ENCODE peak calls at places on chromosomes 2 and 18, in four cellular contexts. D, B, H and T are unnamed samples.

GRCh38 chr18:78244779-78245178 is 734.8 kb upstream of the SALL3 start:
- DNase-seq in D (no peak), B (no peak), H (no peak), T (no peak)

GRCh38 chr2:19574788-19575260 is 216.4 kb upstream of the OSR1 start:
- DNase-seq in D (no peak), B (peak; percentile 39), H (peak; percentile 84), T (no peak)

GRCh38 chr2:214649440-214650205 is 159.9 kb downstream of the BARD1 start:
- DNase-seq in D (no peak), B (no peak), H (no peak), T (no peak)

GRCh38 chr2:226828164-226828563 is 7.7 kb upstream of the RHBDD1 start:
- DNase-seq in D (no peak), B (no peak), H (no peak), T (no peak)

GRCh38 chr18:22490429-22490846 is 72.7 kb upstream of the CTAGE1 start:
- DNase-seq in D (no peak), B (no peak), H (no peak), T (no peak)

GRCh38 chr18:35609236-35609635 is 27.7 kb downstream of the GALNT1 start:
- DNase-seq in D (no peak), B (no peak), H (no peak), T (no peak)

GRCh38 chr2:236866542-236867340 is 218.9 kb upstream of the COPS8 start:
- DNase-seq in D (no peak), B (no peak), H (peak; percentile 52), T (peak; percentile 81)

GRCh38 chr2:102789349-102790085 is 27.7 kb downstream of the TMEM182 start:
- DNase-seq in D (no peak), B (no peak), H (no peak), T (no peak)

GRCh38 chr2:204171432-204171960 is 234.9 kb downstream of the ICOS start:
- DNase-seq in D (no peak), B (no peak), H (no peak), T (no peak)

GRCh38 chr2:157761520-157761919 is 114.6 kb downstream of the ACVR1 start:
- DNase-seq in D (no peak), B (no peak), H (no peak), T (no peak)

GRCh38 chr2:64820901-64821300 is 167.2 kb upstream of the SERTAD2 start:
- DNase-seq in D (no peak), B (no peak), H (no peak), T (no peak)

GRCh38 chr2:28736034-28736433 is 15.6 kb upstream of the PPP1CB start:
- DNase-seq in D (no peak), B (peak; percentile 69), H (peak; percentile 94), T (no peak)

GRCh38 chr2:181128199-181128598 is 147.8 kb downstream of the UBE2E3 start:
- DNase-seq in D (no peak), B (no peak), H (no peak), T (no peak)

GRCh38 chr2:176534798-176535479 is 265.7 kb downstream of the MTX2 start:
- DNase-seq in D (no peak), B (no peak), H (no peak), T (no peak)

GRCh38 chr2:234632527-234633391 is 135.9 kb upstream of the ARL4C start:
- DNase-seq in D (peak; percentile 38), B (no peak), H (no peak), T (peak; percentile 55)

GRCh38 chr2:58560531-58560930 is 319.4 kb upstream of the FANCL start:
- DNase-seq in D (no peak), B (no peak), H (no peak), T (no peak)

GRCh38 chr2:216115224-216115582 is 6.1 kb downstream of the XRCC5 start:
- DNase-seq in D (no peak), B (no peak), H (no peak), T (no peak)

GRCh38 chr2:216116418-216116817 is 7.3 kb downstream of the XRCC5 start:
- DNase-seq in D (no peak), B (no peak), H (no peak), T (no peak)

GRCh38 chr2:216112926-216113325 is 3.8 kb downstream of the XRCC5 start:
- DNase-seq in D (no peak), B (no peak), H (no peak), T (no peak)

GRCh38 chr2:216113572-216113971 is 4.4 kb downstream of the XRCC5 start:
- DNase-seq in D (no peak), B (no peak), H (no peak), T (no peak)

DNA sequence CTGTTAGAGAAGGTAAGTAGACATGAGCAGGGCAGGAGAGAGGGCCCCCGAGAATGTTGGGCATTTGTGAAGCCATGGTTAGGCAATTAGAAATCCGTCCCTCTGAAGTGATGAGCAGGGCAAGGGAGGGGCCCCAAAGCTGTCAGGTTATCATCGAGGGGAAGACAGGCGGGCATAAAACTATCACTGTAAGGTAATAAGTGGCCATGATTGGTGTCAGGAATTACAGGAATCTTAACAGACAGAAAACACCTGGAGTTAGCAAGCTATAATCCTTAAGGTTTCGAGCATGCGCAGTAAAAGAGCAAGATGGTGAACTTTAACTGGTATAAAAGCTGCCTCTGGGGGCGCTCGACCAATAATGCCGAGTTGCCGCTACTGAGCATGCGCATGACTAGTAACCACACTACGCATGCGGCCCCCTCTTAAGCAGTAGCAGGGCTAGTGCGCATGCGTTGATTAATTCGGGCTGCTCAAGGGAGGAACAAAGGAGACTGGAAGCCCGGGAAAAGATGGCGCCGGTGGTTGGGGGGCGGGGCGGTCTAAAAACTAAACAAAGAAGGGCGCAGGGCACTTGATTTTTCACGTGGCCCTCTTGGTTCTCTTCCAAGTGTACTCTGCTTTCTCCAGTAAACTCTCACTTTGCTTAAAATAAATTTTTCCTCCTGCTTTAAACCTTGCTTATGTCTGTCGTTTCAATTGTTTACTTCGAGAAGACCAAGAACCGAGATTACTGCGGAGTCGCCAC is 5.5 kb downstream of the XRCC5 start:
- DNase-seq in D (peak; percentile 99), B (peak; percentile 99), H (peak; percentile 99), T (peak; percentile 99)
- TF ChIP-seq EP300 in D (no peak), B (no peak), H (no peak), T (no peak)

GRCh38 chr2:98801286-98801685 is 70.4 kb upstream of the MGAT4A start:
- DNase-seq in D (no peak), B (no peak), H (no peak), T (peak; percentile 74)

GRCh38 chr2:98796775-98797544 is 66.0 kb upstream of the MGAT4A start:
- DNase-seq in D (no peak), B (no peak), H (no peak), T (peak; percentile 64)

GRCh38 chr2:98801930-98802329 is 71.0 kb upstream of the MGAT4A start:
- DNase-seq in D (no peak), B (no peak), H (no peak), T (peak; percentile 79)

GRCh38 chr2:98800330-98801064 is 69.6 kb upstream of the MGAT4A start:
- DNase-seq in D (no peak), B (no peak), H (no peak), T (peak; percentile 85)

GRCh38 chr2:98799375-98800329 is 68.7 kb upstream of the MGAT4A start:
- DNase-seq in D (no peak), B (no peak), H (no peak), T (peak; percentile 79)
- TF ChIP-seq POLR2A in D (no peak), B (no peak), H (no peak), T (no peak)

DNA sequence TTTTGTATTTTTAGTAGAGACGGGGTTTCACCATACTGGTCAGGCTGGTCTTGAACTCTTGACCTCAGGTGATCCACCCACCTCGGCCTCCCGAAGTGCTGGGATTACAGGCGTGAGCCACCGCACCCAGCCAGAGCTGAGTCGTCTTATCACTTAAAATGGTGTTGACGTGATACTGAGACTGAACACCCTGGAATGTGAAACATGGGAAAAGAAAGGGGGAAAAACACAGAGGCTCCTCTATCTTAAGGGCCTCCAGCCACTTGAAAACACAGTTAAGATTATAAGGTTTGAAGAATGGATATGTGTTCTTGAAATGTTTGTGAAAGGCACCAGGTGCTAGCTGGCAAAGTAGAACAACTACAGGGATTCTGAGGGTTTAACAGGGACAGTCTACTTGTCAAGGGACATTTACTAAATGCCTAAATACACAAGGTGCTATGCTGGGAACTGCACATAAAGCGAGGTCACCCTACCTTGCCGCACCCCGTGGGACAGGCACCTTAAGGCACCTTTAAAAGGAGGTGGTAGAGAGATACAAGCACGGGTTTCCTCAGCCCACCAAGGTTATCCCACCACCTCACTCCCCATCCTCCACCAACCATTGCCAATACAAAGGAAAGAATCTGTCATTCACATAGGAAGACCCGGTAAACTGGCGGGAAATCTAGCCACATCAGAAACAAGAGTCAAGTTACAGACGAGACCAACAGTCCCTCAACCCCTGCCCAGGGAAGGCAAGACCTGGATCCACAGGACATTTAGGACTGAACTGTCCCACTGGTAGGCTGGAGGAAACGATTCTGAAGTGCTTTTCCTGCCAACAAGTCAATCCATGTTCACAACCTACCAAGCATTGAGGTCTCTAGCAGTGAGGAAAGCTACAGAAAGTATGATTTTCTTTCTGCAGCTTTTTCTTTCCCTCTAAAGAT is 43.4 kb downstream of the STK39 start:
- DNase-seq in D (no peak), B (no peak), H (no peak), T (no peak)
- TF ChIP-seq POLR2AphosphoS5 in D (no peak), B (no peak), H (no peak), T (no peak)

GRCh38 chr2:88854528-88854927 is 163.1 kb downstream of the RPIA start:
- DNase-seq in D (no peak), B (no peak), H (no peak), T (no peak)

GRCh38 chr2:88855620-88856408 is 164.3 kb downstream of the RPIA start:
- DNase-seq in D (no peak), B (peak; percentile 26), H (no peak), T (no peak)

GRCh38 chr2:88857274-88857741 is 165.8 kb downstream of the RPIA start:
- DNase-seq in D (no peak), B (peak; percentile 66), H (no peak), T (no peak)

GRCh38 chr2:88857951-88858406 is 166.5 kb downstream of the RPIA start:
- DNase-seq in D (peak; percentile 52), B (peak; percentile 39), H (no peak), T (no peak)

GRCh38 chr2:88856409-88857135 is 165.1 kb downstream of the RPIA start:
- DNase-seq in D (no peak), B (no peak), H (no peak), T (no peak)
- TF ChIP-seq EP300 in D (no peak), B (no peak), H (no peak), T (no peak)

GRCh38 chr2:190987938-190988337 is 26.0 kb downstream of the STAT1 start:
- DNase-seq in D (no peak), B (no peak), H (no peak), T (no peak)

GRCh38 chr2:190990132-190990531 is 23.8 kb downstream of the STAT1 start:
- DNase-seq in D (no peak), B (no peak), H (no peak), T (no peak)

GRCh38 chr2:190987116-190987515 is 26.9 kb downstream of the STAT1 start:
- DNase-seq in D (no peak), B (no peak), H (no peak), T (no peak)

GRCh38 chr2:190986221-190986953 is 27.6 kb downstream of the STAT1 start:
- DNase-seq in D (no peak), B (no peak), H (no peak), T (no peak)

DNA sequence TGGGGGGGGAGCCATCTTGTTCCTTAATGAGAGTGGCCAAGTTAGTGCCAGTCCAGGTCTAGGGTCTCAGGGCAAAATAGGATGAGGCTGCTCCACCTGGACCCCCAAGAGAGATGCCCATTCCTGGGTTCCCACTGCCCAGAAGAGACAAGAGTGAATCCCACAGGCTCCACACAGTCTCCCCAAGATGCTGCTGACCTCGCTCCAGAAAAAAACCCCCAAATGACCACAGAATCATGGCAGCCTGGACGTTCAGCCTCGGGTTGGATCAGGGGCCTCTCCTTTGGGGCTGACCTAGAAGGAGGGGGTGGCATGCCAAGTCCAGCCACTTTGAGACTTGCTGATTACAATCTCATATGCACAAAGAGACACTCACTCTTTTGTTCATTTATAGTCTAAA is 25.1 kb downstream of the STAT1 start:
- DNase-seq in D (no peak), B (no peak), H (no peak), T (no peak)
- TF ChIP-seq POLR2A in D (no peak), B (no peak), H (no peak), T (no peak)

GRCh38 chr2:98508690-98509054 is 64.0 kb downstream of the INPP4A start:
- DNase-seq in D (no peak), B (peak; percentile 46), H (peak; percentile 82), T (no peak)
- TF ChIP-seq POLR2AphosphoS5 in D (no peak), B (peak; percentile 12), H (peak; percentile 46), T (peak; percentile 50)